ENCODE peak calls at places on chromosomes 13 and 19, in five cellular contexts. U, Y, V, M and T are unnamed samples.

GRCh38 chr13:86976521-86977324 is 694.4 kb upstream of the SLITRK5 start:
- DNase-seq in U (no peak), Y (no peak), V (no peak), M (no peak), T (no peak)

GRCh38 chr13:111388851-111389500 is 68.5 kb downstream of the TEX29 start:
- DNase-seq in U (no peak), Y (no peak), V (no peak), M (no peak), T (no peak)

GRCh38 chr13:23946900-23947299 is 49.6 kb upstream of the C1QTNF9B start:
- DNase-seq in U (no peak), Y (no peak), V (no peak), M (no peak), T (no peak)

GRCh38 chr13:74586839-74587238 is 452.6 kb upstream of the KLF12 start:
- DNase-seq in U (no peak), Y (no peak), V (no peak), M (no peak), T (no peak)

GRCh38 chr19:33440682-33441081 is 67.2 kb downstream of the CEBPG start:
- DNase-seq in U (no peak), Y (no peak), V (peak), M (no peak), T (no peak)

GRCh38 chr19:30430206-30430734 is 58.1 kb downstream of the ZNF536 start:
- DNase-seq in U (no peak), Y (no peak), V (no peak), M (no peak), T (no peak)

GRCh38 chr13:31074750-31075149 is 87.0 kb downstream of the HSPH1 start:
- DNase-seq in U (no peak), Y (no peak), V (no peak), M (no peak), T (no peak)

GRCh38 chr19:46631481-46631880 is 4.5 kb downstream of the GNG8 start:
- DNase-seq in U (no peak), Y (no peak), V (no peak), M (no peak), T (no peak)

GRCh38 chr13:20359335-20359734 is 127.2 kb upstream of the GJB6 start:
- DNase-seq in U (no peak), Y (no peak), V (no peak), M (no peak), T (no peak)

GRCh38 chr19:37951816-37952210 is 44.8 kb downstream of the SIPA1L3 start:
- DNase-seq in U (no peak), Y (no peak), V (no peak), M (no peak), T (no peak)

GRCh38 chr19:50329146-50329925 is at the start of gene KCNC3:
- DNase-seq in U (peak), Y (peak), V (peak), M (peak), T (peak)

GRCh38 chr13:24241336-24241735 is 68.0 kb upstream of the C1QTNF9 start:
- DNase-seq in U (no peak), Y (no peak), V (no peak), M (no peak), T (no peak)

GRCh38 chr19:33214621-33215020 is 11.0 kb downstream of the SLC7A10 start:
- DNase-seq in U (no peak), Y (no peak), V (no peak), M (no peak), T (no peak)

GRCh38 chr19:51246153-51246552 is 4.7 kb upstream of the SIGLECL1 start:
- DNase-seq in U (no peak), Y (no peak), V (no peak), M (no peak), T (no peak)

GRCh38 chr13:52459668-52460067 is 4.4 kb downstream of the CKAP2 start:
- DNase-seq in U (no peak), Y (no peak), V (no peak), M (no peak), T (no peak)

GRCh38 chr19:8017808-8018207 is 12.4 kb upstream of the ELAVL1 start:
- DNase-seq in U (no peak), Y (no peak), V (no peak), M (no peak), T (peak)

GRCh38 chr13:37869756-37870488 is at the start of gene TRPC4:
- DNase-seq in U (peak), Y (no peak), V (peak), M (no peak), T (no peak)

GRCh38 chr13:36370108-36370429 is 23.9 kb upstream of the SPART start:
- DNase-seq in U (no peak), Y (no peak), V (peak), M (no peak), T (no peak)

GRCh38 chr19:39218230-39219007 is 14.4 kb upstream of the SYCN start:
- DNase-seq in U (no peak), Y (no peak), V (no peak), M (no peak), T (no peak)

GRCh38 chr19:45955905-45956608 is 17.6 kb downstream of the NOVA2 start:
- DNase-seq in U (no peak), Y (no peak), V (peak), M (no peak), T (no peak)

GRCh38 chr19:17404015-17404414 is 1.4 kb downstream of the BST2 start:
- DNase-seq in U (no peak), Y (no peak), V (no peak), M (no peak), T (no peak)

GRCh38 chr13:100773429-100773828 is 98.8 kb upstream of the TMTC4 start:
- DNase-seq in U (no peak), Y (no peak), V (no peak), M (no peak), T (no peak)

GRCh38 chr13:113309481-113309880 is 12.4 kb downstream of the LAMP1 start:
- DNase-seq in U (no peak), Y (no peak), V (no peak), M (no peak), T (no peak)

GRCh38 chr19:49570997-49571676 is 9.2 kb downstream of the NOSIP start:
- DNase-seq in U (no peak), Y (peak), V (peak), M (no peak), T (no peak)

GRCh38 chr13:51156666-51157065 is 45.6 kb upstream of the C13orf42 start:
- DNase-seq in U (no peak), Y (no peak), V (no peak), M (no peak), T (no peak)

GRCh38 chr13:113855012-113855921 is 8.6 kb downstream of the GAS6 start:
- DNase-seq in U (no peak), Y (peak), V (peak), M (no peak), T (no peak)

GRCh38 chr13:26047040-26047439 is 4.8 kb downstream of the SHISA2 start:
- DNase-seq in U (no peak), Y (no peak), V (no peak), M (no peak), T (no peak)

GRCh38 chr13:45119469-45119989 is 781 bp upstream of the GTF2F2 start:
- DNase-seq in U (no peak), Y (peak), V (no peak), M (no peak), T (peak)

GRCh38 chr19:44718441-44719261 is 19.7 kb downstream of the CEACAM16 start:
- DNase-seq in U (peak), Y (no peak), V (peak), M (no peak), T (no peak)

GRCh38 chr19:1893791-1894190 is 8.5 kb upstream of the ABHD17A start:
- DNase-seq in U (no peak), Y (no peak), V (no peak), M (no peak), T (no peak)

GRCh38 chr19:49224856-49225255 is 67.3 kb downstream of the TRPM4 start:
- DNase-seq in U (peak), Y (peak), V (no peak), M (no peak), T (no peak)

GRCh38 chr13:46553521-46553885 is 533 bp downstream of the LRCH1 start:
- DNase-seq in U (no peak), Y (no peak), V (no peak), M (no peak), T (no peak)